ENCODE peak calls at places on chromosomes 5 and 9, in six cellular contexts. D, R, M, B, F and E are unnamed samples.

GRCh38 chr5:74356009-74356695 is 284.4 kb downstream of the ENC1 start:
- DNase-seq in D (peak; percentile 48), B (no peak), M (no peak), F (no peak), R (no peak), E (no peak)

GRCh38 chr5:147303976-147304375 is 69.2 kb downstream of the STK32A start:
- DNase-seq in M (no peak), B (no peak), F (no peak), R (no peak), D (no peak), E (no peak)

GRCh38 chr9:14532716-14533115 is 160.5 kb downstream of the ZDHHC21 start:
- DNase-seq in M (no peak), B (no peak), F (no peak), R (no peak), D (no peak), E (no peak)

GRCh38 chr9:124309665-124310064 is 51.9 kb downstream of the NEK6 start:
- DNase-seq in D (no peak), M (no peak), F (no peak), R (no peak), B (no peak), E (no peak)

GRCh38 chr9:83744206-83744605 is 36.4 kb upstream of the UBQLN1 start:
- DNase-seq in F (no peak), R (no peak), D (no peak), M (no peak), B (no peak), E (no peak)

GRCh38 chr5:62578540-62578939 is at the start of gene LRRC70:
- DNase-seq in D (no peak), F (no peak), R (no peak), M (no peak), B (no peak), E (no peak)

GRCh38 chr9:134223091-134223490 is 58.7 kb upstream of the RNU6ATAC start:
- DNase-seq in F (no peak), M (no peak), D (no peak), B (no peak), R (no peak), E (peak; percentile 51)

GRCh38 chr5:137055271-137055872 is 443.8 kb downstream of the SPOCK1 start:
- DNase-seq in M (no peak), B (no peak), D (no peak), F (no peak), R (no peak), E (no peak)

GRCh38 chr5:96875805-96876291 is 452 bp upstream of the ERAP2 start:
- DNase-seq in F (no peak), B (no peak), D (no peak), R (no peak), M (no peak), E (no peak)

GRCh38 chr9:116336133-116336862 is 182.7 kb downstream of the PAPPA start:
- DNase-seq in B (no peak), M (no peak), R (no peak), D (no peak), F (no peak), E (no peak)

GRCh38 chr9:127585161-127585750 is 26.8 kb upstream of the STXBP1 start:
- DNase-seq in R (no peak), M (no peak), D (no peak), F (no peak), B (no peak), E (no peak)